ENCODE peak calls at places on chromosomes 6 and 20, in seven cellular contexts. Z is T-helper 2 cell; R is HFFc6; D is RPMI7951; B is stimulated activated CD4-positive, alpha-beta T cell treated with anti-CD3 and anti-CD28 coated beads, Interleukin-12 subunit alpha, Interleukin-12 subunit beta, amount 100 ng/mL, for 4 hours; T is AG04450; X is stimulated activated CD8-positive, alpha-beta memory T cell treated with anti-CD3 and anti-CD28 coated beads, Interleukin-12 subunit alpha, Interleukin-12 subunit beta, amount 100 ng/mL, for 4 hours. C is an unnamed sample.

GRCh38 chr6:71419217-71419953 is 130.8 kb downstream of the OGFRL1 start:
- DNase-seq in Z (no peak), R (no peak), D (peak), B (no peak), T (no peak), X (no peak), C (no peak)

GRCh38 chr6:158160932-158161539 is 7.0 kb downstream of the SERAC1 start:
- DNase-seq in Z (no peak), R (peak), D (peak), B (no peak), T (peak), X (no peak), C (no peak)

GRCh38 chr20:56429496-56429895 is 17.4 kb downstream of the CASS4 start:
- DNase-seq in Z (no peak), R (peak), D (peak), B (peak), T (no peak), X (peak), C (no peak)

GRCh38 chr20:64144144-64144912 is 19.9 kb upstream of the MYT1 start:
- DNase-seq in Z (no peak), R (no peak), D (no peak), B (no peak), T (no peak), X (no peak), C (no peak)

GRCh38 chr6:125170376-125170775 is 16.8 kb downstream of the TPD52L1 start:
- DNase-seq in Z (no peak), R (peak), D (no peak), B (no peak), T (no peak), X (no peak), C (no peak)

GRCh38 chr6:166121721-166122120 is 45.9 kb downstream of the TBXT start:
- DNase-seq in Z (no peak), R (no peak), D (no peak), B (no peak), T (no peak), X (no peak), C (no peak)

GRCh38 chr6:62202078-62202477 is 83.9 kb downstream of the KHDRBS2 start:
- DNase-seq in Z (no peak), R (no peak), D (no peak), B (no peak), T (no peak), X (no peak), C (no peak)

GRCh38 chr6:7146079-7146828 is 38.5 kb downstream of the RREB1 start:
- DNase-seq in Z (peak), R (peak), D (peak), B (no peak), T (no peak), X (no peak), C (no peak)

GRCh38 chr6:148509789-148510581 is 167.3 kb downstream of the SASH1 start:
- DNase-seq in Z (peak), R (peak), D (peak), B (no peak), T (peak), X (no peak), C (peak)

GRCh38 chr20:35021063-35021462 is 65.4 kb downstream of the MYH7B start:
- DNase-seq in Z (no peak), R (no peak), D (no peak), B (no peak), T (no peak), X (no peak), C (no peak)

GRCh38 chr20:49890651-49891361 is 24.5 kb downstream of the SPATA2 start:
- DNase-seq in Z (no peak), R (no peak), D (no peak), B (no peak), T (no peak), X (no peak), C (no peak)

GRCh38 chr6:33279971-33280511 is 3.1 kb downstream of the B3GALT4 start:
- DNase-seq in Z (peak), R (peak), D (peak), B (no peak), T (no peak), X (no peak), C (no peak)

GRCh38 chr6:43763133-43763797 is 6.7 kb upstream of the VEGFA start:
- DNase-seq in Z (no peak), R (no peak), D (no peak), B (no peak), T (peak), X (no peak), C (no peak)

GRCh38 chr6:153208706-153209105 is 77.6 kb upstream of the RGS17 start:
- DNase-seq in Z (no peak), R (no peak), D (peak), B (no peak), T (no peak), X (no peak), C (no peak)

GRCh38 chr6:42387336-42387735 is 64.4 kb downstream of the TRERF1 start:
- DNase-seq in Z (peak), R (no peak), D (no peak), B (no peak), T (no peak), X (no peak), C (no peak)

GRCh38 chr20:62702886-62703852 is 5.5 kb upstream of the NTSR1 start:
- DNase-seq in Z (peak), R (peak), D (peak), B (no peak), T (peak), X (no peak), C (peak)

GRCh38 chr6:54846857-54847721 is 518 bp downstream of the FAM83B start:
- DNase-seq in Z (no peak), R (no peak), D (no peak), B (no peak), T (no peak), X (no peak), C (no peak)

GRCh38 chr6:35945650-35946025 is 24.7 kb upstream of the SRPK1 start:
- DNase-seq in Z (no peak), R (no peak), D (no peak), B (no peak), T (no peak), X (no peak), C (no peak)

GRCh38 chr6:35168461-35168861 is 27.3 kb upstream of the TCP11 start:
- DNase-seq in Z (no peak), R (no peak), D (no peak), B (no peak), T (no peak), X (no peak), C (no peak)

GRCh38 chr20:4512891-4513550 is 208.7 kb upstream of the PRND start:
- DNase-seq in Z (no peak), R (peak), D (peak), B (no peak), T (peak), X (no peak), C (no peak)

C was measured in brain pericyte.